ENCODE peak calls at places on chromosomes 3 and 15, in nine cellular contexts. N is naive thymus-derived CD4-positive, alpha-beta T cell; U is HTR-8/SVneo; A is DND-41; V is anterior cingulate cortex; K is NCI-H774; Q is GM04504; S is lung microvascular endothelial cell; D is NAMALWA. L is an unnamed sample.

GRCh38 chr15:63598467-63599400 is 1.5 kb downstream of the FBXL22 start:
- DNase-seq in N (no peak), U (no peak), A (no peak), V (no peak), K (no peak), Q (no peak), S (peak), D (no peak), L (no peak)

GRCh38 chr15:73851679-73852078 is 21.7 kb upstream of the TBC1D21 start:
- DNase-seq in N (no peak), U (peak), A (peak), V (no peak), K (no peak), Q (peak), S (peak), D (peak), L (peak)

GRCh38 chr15:71448688-71449114 is 333.4 kb downstream of the THSD4 start:
- DNase-seq in N (no peak), U (peak), A (peak), V (peak), K (peak), Q (peak), S (peak), D (peak), L (peak)

GRCh38 chr3:19110335-19110734 is 38.0 kb upstream of the KCNH8 start:
- DNase-seq in N (no peak), U (no peak), A (no peak), V (no peak), K (no peak), Q (no peak), S (no peak), D (no peak), L (no peak)

GRCh38 chr15:98923159-98923558 is 84.4 kb downstream of the PGPEP1L start:
- DNase-seq in N (no peak), U (no peak), A (no peak), V (peak), K (no peak), Q (no peak), S (no peak), D (no peak), L (no peak)

GRCh38 chr3:101813817-101814440 is 34.9 kb downstream of the NXPE3 start:
- DNase-seq in N (no peak), U (peak), A (no peak), V (no peak), K (peak), Q (no peak), S (peak), D (peak), L (peak)

GRCh38 chr3:14550651-14551611 is 10.8 kb upstream of the GRIP2 start:
- DNase-seq in N (no peak), U (no peak), A (no peak), V (no peak), K (no peak), Q (no peak), S (no peak), D (no peak), L (peak)

GRCh38 chr3:32495085-32495484 is 7.6 kb downstream of the CMTM6 start:
- DNase-seq in N (no peak), U (no peak), A (no peak), V (no peak), K (no peak), Q (no peak), S (no peak), D (no peak), L (no peak)

GRCh38 chr3:165544432-165544831 is 292.8 kb downstream of the BCHE start:
- DNase-seq in N (no peak), U (no peak), A (no peak), V (no peak), K (no peak), Q (no peak), S (no peak), D (no peak), L (no peak)

GRCh38 chr3:42035007-42035406 is 56.1 kb upstream of the TRAK1 start:
- DNase-seq in N (no peak), U (no peak), A (no peak), V (no peak), K (no peak), Q (no peak), S (no peak), D (no peak), L (no peak)

GRCh38 chr15:93417156-93418077 is 328.4 kb upstream of the RGMA start:
- DNase-seq in N (no peak), U (no peak), A (no peak), V (no peak), K (no peak), Q (no peak), S (no peak), D (no peak), L (no peak)

GRCh38 chr3:138686771-138687221 is 78.2 kb downstream of the FAIM start:
- DNase-seq in N (no peak), U (peak), A (no peak), V (no peak), K (no peak), Q (peak), S (peak), D (peak), L (peak)

GRCh38 chr3:9416139-9416780 is 18.8 kb downstream of the SETD5 start:
- DNase-seq in N (no peak), U (no peak), A (no peak), V (no peak), K (no peak), Q (no peak), S (no peak), D (no peak), L (no peak)

GRCh38 chr15:38453971-38454686 is at the start of gene FAM98B:
- DNase-seq in N (peak), U (peak), A (peak), V (peak), K (peak), Q (peak), S (peak), D (peak), L (peak)

L was measured in AG08395.